ENCODE peak calls at places on chromosomes 12 and 14, in ten cellular contexts. V is HL-60; A is keratinocyte; L is HFF-Myc; C is PC-9; D is osteocyte; F is cardiac fibroblast; H is CD4-positive, alpha-beta T cell; U is MM.1S; I is RWPE2. K is an unnamed sample.

GRCh38 chr12:57435288-57435687 is 704 bp downstream of the INHBC start:
- DNase-seq in V (no peak), A (no peak), L (no peak), C (no peak), D (no peak), F (no peak), H (no peak), U (no peak), I (no peak), K (no peak)

GRCh38 chr12:89384050-89384749 is 31.9 kb upstream of the DUSP6 start:
- DNase-seq in V (peak), A (no peak), L (peak), C (peak), D (no peak), F (peak), H (no peak), U (no peak), I (no peak), K (no peak)

GRCh38 chr14:44960646-44961045 is 1.1 kb downstream of the KLHL28 start:
- DNase-seq in V (no peak), A (no peak), L (no peak), C (no peak), D (no peak), F (no peak), H (no peak), U (no peak), I (no peak), K (no peak)

GRCh38 chr14:65639216-65639615 is 226.7 kb downstream of the FUT8 start:
- DNase-seq in V (no peak), A (no peak), L (no peak), C (no peak), D (no peak), F (no peak), H (no peak), U (no peak), I (no peak), K (no peak)

GRCh38 chr14:24816011-24816928 is 182.3 kb upstream of the GZMB start:
- DNase-seq in V (no peak), A (no peak), L (no peak), C (no peak), D (no peak), F (peak), H (no peak), U (no peak), I (no peak), K (no peak)

GRCh38 chr12:2550470-2551090 is 244.2 kb upstream of the FKBP4 start:
- DNase-seq in V (no peak), A (no peak), L (no peak), C (no peak), D (no peak), F (no peak), H (no peak), U (no peak), I (no peak), K (no peak)

GRCh38 chr12:68482660-68483059 is 128.0 kb upstream of the RAP1B start:
- DNase-seq in V (no peak), A (no peak), L (no peak), C (no peak), D (no peak), F (no peak), H (no peak), U (peak), I (no peak), K (no peak)

GRCh38 chr14:51298895-51299294 is 58.8 kb downstream of the TMX1 start:
- DNase-seq in V (no peak), A (no peak), L (no peak), C (no peak), D (no peak), F (no peak), H (no peak), U (peak), I (no peak), K (no peak)

GRCh38 chr12:93173178-93173957 is 204.4 kb upstream of the NUDT4 start:
- DNase-seq in V (no peak), A (no peak), L (no peak), C (no peak), D (no peak), F (peak), H (no peak), U (no peak), I (no peak), K (no peak)

GRCh38 chr12:69666798-69667197 is 32.3 kb downstream of the BEST3 start:
- DNase-seq in V (no peak), A (no peak), L (no peak), C (no peak), D (no peak), F (no peak), H (no peak), U (no peak), I (no peak), K (no peak)

GRCh38 chr14:58730793-58731464 is 93.2 kb downstream of the DACT1 start:
- DNase-seq in V (no peak), A (peak), L (no peak), C (no peak), D (no peak), F (no peak), H (no peak), U (no peak), I (no peak), K (no peak)

GRCh38 chr12:8834230-8834629 is 11.8 kb downstream of the A2ML1 start:
- DNase-seq in V (no peak), A (no peak), L (no peak), C (no peak), D (no peak), F (no peak), H (no peak), U (no peak), I (no peak), K (no peak)

GRCh38 chr12:8829621-8830020 is 7.2 kb downstream of the A2ML1 start:
- DNase-seq in V (no peak), A (no peak), L (no peak), C (no peak), D (no peak), F (no peak), H (no peak), U (no peak), I (no peak), K (no peak)

GRCh38 chr12:8829128-8829524 is 6.7 kb downstream of the A2ML1 start:
- DNase-seq in V (no peak), A (no peak), L (no peak), C (no peak), D (no peak), F (no peak), H (no peak), U (no peak), I (no peak), K (no peak)

GRCh38 chr12:8831116-8831515 is 8.7 kb downstream of the A2ML1 start:
- DNase-seq in V (no peak), A (no peak), L (no peak), C (no peak), D (no peak), F (no peak), H (no peak), U (no peak), I (no peak), K (no peak)

GRCh38 chr12:8832500-8832899 is 10.1 kb downstream of the A2ML1 start:
- DNase-seq in V (no peak), A (no peak), L (no peak), C (no peak), D (no peak), F (no peak), H (no peak), U (no peak), I (no peak), K (no peak)
- TF ChIP-seq CTCF in V (no peak), A (no peak), L (no peak), C (no peak), D (no peak), F (no peak), H (no peak), U (no peak), I (no peak), K (no peak)

DNA sequence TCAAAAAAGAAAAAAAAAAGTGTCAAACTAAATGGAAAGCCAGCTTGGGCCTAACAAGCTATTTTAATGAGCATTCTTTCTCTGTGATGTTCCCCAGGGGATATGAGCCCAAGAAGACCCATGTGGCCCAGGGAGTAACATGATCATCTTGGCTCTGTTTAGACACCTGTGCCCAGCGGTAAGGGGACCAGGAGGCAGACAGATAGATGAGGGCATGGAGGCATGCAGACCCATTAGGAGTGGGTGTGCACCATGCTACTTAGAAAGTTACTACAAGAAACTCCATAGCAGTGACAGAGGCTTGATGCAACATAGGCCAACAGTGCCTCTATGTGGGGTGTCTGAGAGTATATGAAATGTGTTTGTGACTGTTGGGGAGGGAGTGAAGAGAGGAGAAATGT is 3.1 kb upstream of the CREBL2 start:
- DNase-seq in V (no peak), A (no peak), L (no peak), C (peak), D (no peak), F (no peak), H (no peak), U (no peak), I (no peak), K (no peak)
- TF ChIP-seq CTCF in V (no peak), A (peak), L (no peak), C (peak), D (no peak), F (no peak), H (no peak), U (no peak), I (peak), K (no peak)

GRCh38 chr14:95496111-95496681 is 20.3 kb downstream of the SYNE3 start:
- DNase-seq in V (no peak), A (no peak), L (no peak), C (no peak), D (no peak), F (peak), H (no peak), U (no peak), I (no peak), K (no peak)
- TF ChIP-seq CTCF in V (no peak), A (no peak), L (no peak), C (no peak), D (no peak), F (no peak), H (no peak), U (no peak), I (no peak), K (no peak)

DNA sequence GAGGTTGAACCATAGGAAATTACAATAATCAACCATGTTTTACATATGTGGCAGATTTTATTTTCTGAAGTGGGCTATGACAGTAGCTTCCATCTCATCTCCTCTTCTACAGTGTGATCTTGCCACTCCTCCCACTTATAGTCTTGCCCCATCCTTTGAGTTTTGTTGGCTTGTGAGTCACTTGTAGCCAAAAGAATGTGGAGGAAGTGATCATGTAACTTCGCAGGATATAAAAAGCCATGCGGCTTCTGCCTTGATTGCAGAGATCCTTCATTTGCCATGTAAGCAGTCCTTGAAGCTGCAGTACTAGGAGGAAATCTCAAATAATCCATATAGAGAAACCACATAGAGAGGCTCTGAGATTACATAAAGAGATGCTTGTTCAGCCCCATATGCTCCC is 13.7 kb upstream of the ZNF84 start:
- DNase-seq in V (no peak), A (no peak), L (no peak), C (no peak), D (no peak), F (no peak), H (no peak), U (no peak), I (no peak), K (no peak)
- TF ChIP-seq CTCF in V (no peak), A (no peak), L (no peak), C (no peak), D (no peak), F (no peak), H (no peak), U (no peak), I (no peak), K (no peak)

GRCh38 chr12:78181544-78182162 is 351.0 kb downstream of the NAV3 start:
- DNase-seq in V (no peak), A (no peak), L (no peak), C (no peak), D (no peak), F (peak), H (no peak), U (peak), I (no peak), K (no peak)
- TF ChIP-seq CTCF in V (peak), A (peak), L (peak), C (peak), D (peak), F (peak), H (no peak), U (peak), I (peak), K (peak)

GRCh38 chr12:119036878-119037493 is 55.6 kb downstream of the SRRM4 start:
- DNase-seq in V (no peak), A (no peak), L (no peak), C (no peak), D (no peak), F (peak), H (no peak), U (peak), I (no peak), K (peak)
- TF ChIP-seq CTCF in V (peak), A (no peak), L (peak), C (peak), D (peak), F (peak), H (no peak), U (peak), I (peak), K (peak)

GRCh38 chr14:90191585-90191984 is 64.8 kb upstream of the PSMC1 start:
- DNase-seq in V (no peak), A (no peak), L (no peak), C (no peak), D (no peak), F (no peak), H (no peak), U (no peak), I (no peak), K (no peak)

GRCh38 chr14:90198541-90198940 is 57.8 kb upstream of the PSMC1 start:
- DNase-seq in V (no peak), A (no peak), L (no peak), C (no peak), D (no peak), F (no peak), H (no peak), U (no peak), I (no peak), K (no peak)

GRCh38 chr14:90191154-90191553 is 65.2 kb upstream of the PSMC1 start:
- DNase-seq in V (no peak), A (no peak), L (no peak), C (no peak), D (no peak), F (no peak), H (no peak), U (no peak), I (no peak), K (no peak)

GRCh38 chr14:90194706-90195105 is 61.6 kb upstream of the PSMC1 start:
- DNase-seq in V (peak), A (no peak), L (no peak), C (no peak), D (no peak), F (no peak), H (no peak), U (no peak), I (no peak), K (no peak)

DNA sequence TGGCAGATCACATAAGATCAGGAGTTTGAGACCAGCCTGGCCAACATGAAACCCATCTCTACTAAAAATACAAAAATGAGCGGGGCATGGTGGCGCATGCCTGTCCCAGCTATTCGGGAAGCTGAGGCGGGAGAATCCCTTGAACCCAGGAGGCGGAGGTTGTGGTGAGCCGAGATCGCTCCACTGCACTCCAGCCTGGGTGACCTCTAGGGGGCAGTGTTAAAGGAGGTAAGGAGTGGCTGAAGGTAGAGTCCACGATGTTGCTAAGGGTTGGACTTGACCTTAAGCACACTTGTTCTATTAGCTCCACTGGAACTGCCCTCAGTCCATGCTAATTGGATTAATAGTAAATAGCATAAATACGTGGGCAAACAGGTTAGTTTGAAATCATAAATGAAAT is 62.4 kb upstream of the PSMC1 start:
- DNase-seq in V (peak), A (no peak), L (no peak), C (no peak), D (no peak), F (no peak), H (no peak), U (no peak), I (no peak), K (no peak)
- TF ChIP-seq CTCF in V (no peak), A (peak), L (peak), C (peak), D (peak), F (peak), H (peak), U (no peak), I (peak), K (peak)